ENCODE peak calls at places on chromosomes 1 and 21, in eight cellular contexts. One of them, this sample, is unnamed.

GRCh38 chr1:185811062-185811709 is 77.0 kb downstream of the HMCN1 start:
- DNase-seq in kidney glomerular epithelial cell: no peak
- DNase-seq in naive thymus-derived CD8-positive, alpha-beta T cell: no peak
- DNase-seq in type B pancreatic cell: no peak
- DNase-seq in Daoy: no peak
- DNase-seq in iPS DF 6.9: no peak
- DNase-seq in stimulated activated CD8-positive, alpha-beta memory T cell treated with anti-CD3 and anti-CD28 coated beads, Interleukin-4, amount 100 ng/mL, for 4 hours: no peak
- DNase-seq in dorsolateral prefrontal cortex: no peak
- DNase-seq in this sample: no peak

GRCh38 chr21:46517361-46517760 is 58.7 kb downstream of the DIP2A start:
- DNase-seq in stimulated activated CD8-positive, alpha-beta memory T cell treated with anti-CD3 and anti-CD28 coated beads, Interleukin-4, amount 100 ng/mL, for 4 hours: no peak
- DNase-seq in dorsolateral prefrontal cortex: peak; percentile 62
- DNase-seq in Daoy: no peak
- DNase-seq in kidney glomerular epithelial cell: no peak
- DNase-seq in type B pancreatic cell: no peak
- DNase-seq in naive thymus-derived CD8-positive, alpha-beta T cell: no peak
- DNase-seq in iPS DF 6.9: no peak
- DNase-seq in this sample: no peak

GRCh38 chr1:85580046-85580411 is 532 bp upstream of the CCN1 start:
- DNase-seq in dorsolateral prefrontal cortex: no peak
- DNase-seq in iPS DF 6.9: no peak
- DNase-seq in Daoy: peak; percentile 84
- DNase-seq in stimulated activated CD8-positive, alpha-beta memory T cell treated with anti-CD3 and anti-CD28 coated beads, Interleukin-4, amount 100 ng/mL, for 4 hours: no peak
- DNase-seq in naive thymus-derived CD8-positive, alpha-beta T cell: no peak
- DNase-seq in kidney glomerular epithelial cell: peak; percentile 77
- DNase-seq in type B pancreatic cell: no peak
- DNase-seq in this sample: peak; percentile 76

GRCh38 chr1:55547441-55547840 is 332.3 kb upstream of the USP24 start:
- DNase-seq in type B pancreatic cell: no peak
- DNase-seq in kidney glomerular epithelial cell: no peak
- DNase-seq in iPS DF 6.9: no peak
- DNase-seq in naive thymus-derived CD8-positive, alpha-beta T cell: no peak
- DNase-seq in stimulated activated CD8-positive, alpha-beta memory T cell treated with anti-CD3 and anti-CD28 coated beads, Interleukin-4, amount 100 ng/mL, for 4 hours: no peak
- DNase-seq in Daoy: no peak
- DNase-seq in dorsolateral prefrontal cortex: no peak
- DNase-seq in this sample: no peak

GRCh38 chr1:230982698-230983097 is 3.8 kb downstream of the ARV1 start:
- DNase-seq in kidney glomerular epithelial cell: no peak
- DNase-seq in naive thymus-derived CD8-positive, alpha-beta T cell: no peak
- DNase-seq in type B pancreatic cell: no peak
- DNase-seq in Daoy: no peak
- DNase-seq in stimulated activated CD8-positive, alpha-beta memory T cell treated with anti-CD3 and anti-CD28 coated beads, Interleukin-4, amount 100 ng/mL, for 4 hours: no peak
- DNase-seq in iPS DF 6.9: no peak
- DNase-seq in dorsolateral prefrontal cortex: no peak
- DNase-seq in this sample: no peak

GRCh38 chr1:69648486-69648885 is 80.8 kb downstream of the LRRC7 start:
- DNase-seq in Daoy: no peak
- DNase-seq in naive thymus-derived CD8-positive, alpha-beta T cell: no peak
- DNase-seq in dorsolateral prefrontal cortex: no peak
- DNase-seq in kidney glomerular epithelial cell: no peak
- DNase-seq in type B pancreatic cell: no peak
- DNase-seq in iPS DF 6.9: no peak
- DNase-seq in stimulated activated CD8-positive, alpha-beta memory T cell treated with anti-CD3 and anti-CD28 coated beads, Interleukin-4, amount 100 ng/mL, for 4 hours: no peak
- DNase-seq in this sample: no peak

GRCh38 chr1:9792156-9793042 is 31.4 kb downstream of the CLSTN1 start:
- DNase-seq in naive thymus-derived CD8-positive, alpha-beta T cell: no peak
- DNase-seq in iPS DF 6.9: peak; percentile 41
- DNase-seq in Daoy: peak; percentile 62
- DNase-seq in dorsolateral prefrontal cortex: no peak
- DNase-seq in kidney glomerular epithelial cell: peak; percentile 26
- DNase-seq in stimulated activated CD8-positive, alpha-beta memory T cell treated with anti-CD3 and anti-CD28 coated beads, Interleukin-4, amount 100 ng/mL, for 4 hours: no peak
- DNase-seq in type B pancreatic cell: no peak
- DNase-seq in this sample: no peak

GRCh38 chr1:211092955-211093354 is 41.0 kb downstream of the KCNH1 start:
- DNase-seq in Daoy: no peak
- DNase-seq in type B pancreatic cell: no peak
- DNase-seq in iPS DF 6.9: no peak
- DNase-seq in kidney glomerular epithelial cell: no peak
- DNase-seq in dorsolateral prefrontal cortex: no peak
- DNase-seq in stimulated activated CD8-positive, alpha-beta memory T cell treated with anti-CD3 and anti-CD28 coated beads, Interleukin-4, amount 100 ng/mL, for 4 hours: no peak
- DNase-seq in naive thymus-derived CD8-positive, alpha-beta T cell: no peak
- DNase-seq in this sample: no peak

GRCh38 chr1:21149862-21150432 is 26.8 kb downstream of the EIF4G3 start:
- DNase-seq in type B pancreatic cell: no peak
- DNase-seq in Daoy: peak; percentile 77
- DNase-seq in naive thymus-derived CD8-positive, alpha-beta T cell: no peak
- DNase-seq in stimulated activated CD8-positive, alpha-beta memory T cell treated with anti-CD3 and anti-CD28 coated beads, Interleukin-4, amount 100 ng/mL, for 4 hours: no peak
- DNase-seq in kidney glomerular epithelial cell: peak; percentile 79
- DNase-seq in dorsolateral prefrontal cortex: peak; percentile 56
- DNase-seq in iPS DF 6.9: no peak
- DNase-seq in this sample: peak; percentile 65

GRCh38 chr1:117179471-117179870 is 31.3 kb downstream of the VTCN1 start:
- DNase-seq in type B pancreatic cell: no peak
- DNase-seq in kidney glomerular epithelial cell: no peak
- DNase-seq in stimulated activated CD8-positive, alpha-beta memory T cell treated with anti-CD3 and anti-CD28 coated beads, Interleukin-4, amount 100 ng/mL, for 4 hours: no peak
- DNase-seq in iPS DF 6.9: no peak
- DNase-seq in dorsolateral prefrontal cortex: no peak
- DNase-seq in Daoy: no peak
- DNase-seq in naive thymus-derived CD8-positive, alpha-beta T cell: no peak
- DNase-seq in this sample: no peak

GRCh38 chr1:220928725-220929297 is 49.6 kb downstream of the HLX start:
- DNase-seq in dorsolateral prefrontal cortex: no peak
- DNase-seq in naive thymus-derived CD8-positive, alpha-beta T cell: no peak
- DNase-seq in Daoy: no peak
- DNase-seq in kidney glomerular epithelial cell: no peak
- DNase-seq in stimulated activated CD8-positive, alpha-beta memory T cell treated with anti-CD3 and anti-CD28 coated beads, Interleukin-4, amount 100 ng/mL, for 4 hours: no peak
- DNase-seq in iPS DF 6.9: no peak
- DNase-seq in type B pancreatic cell: no peak
- DNase-seq in this sample: no peak

GRCh38 chr1:68230901-68231626 is 1.3 kb downstream of the WLS start:
- DNase-seq in kidney glomerular epithelial cell: no peak
- DNase-seq in iPS DF 6.9: no peak
- DNase-seq in stimulated activated CD8-positive, alpha-beta memory T cell treated with anti-CD3 and anti-CD28 coated beads, Interleukin-4, amount 100 ng/mL, for 4 hours: no peak
- DNase-seq in naive thymus-derived CD8-positive, alpha-beta T cell: no peak
- DNase-seq in dorsolateral prefrontal cortex: peak; percentile 32
- DNase-seq in Daoy: peak; percentile 57
- DNase-seq in type B pancreatic cell: no peak
- DNase-seq in this sample: no peak

GRCh38 chr1:64692911-64693310 is 52.0 kb upstream of the RAVER2 start:
- DNase-seq in dorsolateral prefrontal cortex: no peak
- DNase-seq in naive thymus-derived CD8-positive, alpha-beta T cell: no peak
- DNase-seq in kidney glomerular epithelial cell: no peak
- DNase-seq in type B pancreatic cell: no peak
- DNase-seq in iPS DF 6.9: no peak
- DNase-seq in stimulated activated CD8-positive, alpha-beta memory T cell treated with anti-CD3 and anti-CD28 coated beads, Interleukin-4, amount 100 ng/mL, for 4 hours: no peak
- DNase-seq in Daoy: no peak
- DNase-seq in this sample: no peak

GRCh38 chr1:29519733-29520132 is 283.4 kb downstream of the PTPRU start:
- DNase-seq in Daoy: no peak
- DNase-seq in naive thymus-derived CD8-positive, alpha-beta T cell: no peak
- DNase-seq in iPS DF 6.9: no peak
- DNase-seq in type B pancreatic cell: peak; percentile 31
- DNase-seq in dorsolateral prefrontal cortex: peak; percentile 25
- DNase-seq in kidney glomerular epithelial cell: no peak
- DNase-seq in stimulated activated CD8-positive, alpha-beta memory T cell treated with anti-CD3 and anti-CD28 coated beads, Interleukin-4, amount 100 ng/mL, for 4 hours: no peak
- DNase-seq in this sample: no peak

GRCh38 chr21:37711294-37711844 is 204.9 kb downstream of the KCNJ6 start:
- DNase-seq in type B pancreatic cell: no peak
- DNase-seq in dorsolateral prefrontal cortex: no peak
- DNase-seq in stimulated activated CD8-positive, alpha-beta memory T cell treated with anti-CD3 and anti-CD28 coated beads, Interleukin-4, amount 100 ng/mL, for 4 hours: no peak
- DNase-seq in Daoy: no peak
- DNase-seq in naive thymus-derived CD8-positive, alpha-beta T cell: no peak
- DNase-seq in iPS DF 6.9: no peak
- DNase-seq in kidney glomerular epithelial cell: no peak
- DNase-seq in this sample: no peak

GRCh38 chr1:10744654-10745238 is 51.7 kb downstream of the CASZ1 start:
- DNase-seq in stimulated activated CD8-positive, alpha-beta memory T cell treated with anti-CD3 and anti-CD28 coated beads, Interleukin-4, amount 100 ng/mL, for 4 hours: no peak
- DNase-seq in dorsolateral prefrontal cortex: no peak
- DNase-seq in Daoy: no peak
- DNase-seq in type B pancreatic cell: no peak
- DNase-seq in naive thymus-derived CD8-positive, alpha-beta T cell: no peak
- DNase-seq in kidney glomerular epithelial cell: no peak
- DNase-seq in iPS DF 6.9: no peak
- DNase-seq in this sample: no peak

GRCh38 chr1:67256291-67257172 is 51.1 kb upstream of the IL12RB2 start:
- DNase-seq in stimulated activated CD8-positive, alpha-beta memory T cell treated with anti-CD3 and anti-CD28 coated beads, Interleukin-4, amount 100 ng/mL, for 4 hours: no peak
- DNase-seq in naive thymus-derived CD8-positive, alpha-beta T cell: no peak
- DNase-seq in kidney glomerular epithelial cell: no peak
- DNase-seq in Daoy: no peak
- DNase-seq in dorsolateral prefrontal cortex: no peak
- DNase-seq in iPS DF 6.9: no peak
- DNase-seq in type B pancreatic cell: no peak
- DNase-seq in this sample: no peak

GRCh38 chr21:38853421-38853919 is 47.7 kb downstream of the ETS2 start:
- DNase-seq in kidney glomerular epithelial cell: peak; percentile 16
- DNase-seq in iPS DF 6.9: no peak
- DNase-seq in naive thymus-derived CD8-positive, alpha-beta T cell: no peak
- DNase-seq in Daoy: peak; percentile 97
- DNase-seq in stimulated activated CD8-positive, alpha-beta memory T cell treated with anti-CD3 and anti-CD28 coated beads, Interleukin-4, amount 100 ng/mL, for 4 hours: no peak
- DNase-seq in dorsolateral prefrontal cortex: no peak
- DNase-seq in type B pancreatic cell: peak; percentile 55
- DNase-seq in this sample: peak; percentile 90

GRCh38 chr1:2166254-2166653 is 28.3 kb downstream of the FAAP20 start:
- DNase-seq in dorsolateral prefrontal cortex: no peak
- DNase-seq in iPS DF 6.9: no peak
- DNase-seq in kidney glomerular epithelial cell: no peak
- DNase-seq in Daoy: no peak
- DNase-seq in naive thymus-derived CD8-positive, alpha-beta T cell: no peak
- DNase-seq in type B pancreatic cell: no peak
- DNase-seq in stimulated activated CD8-positive, alpha-beta memory T cell treated with anti-CD3 and anti-CD28 coated beads, Interleukin-4, amount 100 ng/mL, for 4 hours: no peak
- DNase-seq in this sample: no peak

GRCh38 chr1:165443539-165444289 is 1.2 kb downstream of the RXRG start:
- DNase-seq in iPS DF 6.9: no peak
- DNase-seq in type B pancreatic cell: no peak
- DNase-seq in stimulated activated CD8-positive, alpha-beta memory T cell treated with anti-CD3 and anti-CD28 coated beads, Interleukin-4, amount 100 ng/mL, for 4 hours: no peak
- DNase-seq in dorsolateral prefrontal cortex: peak; percentile 52
- DNase-seq in naive thymus-derived CD8-positive, alpha-beta T cell: no peak
- DNase-seq in Daoy: no peak
- DNase-seq in kidney glomerular epithelial cell: no peak
- DNase-seq in this sample: no peak

GRCh38 chr1:228064741-228065542 is 17.6 kb upstream of the ARF1 start:
- DNase-seq in type B pancreatic cell: no peak
- DNase-seq in stimulated activated CD8-positive, alpha-beta memory T cell treated with anti-CD3 and anti-CD28 coated beads, Interleukin-4, amount 100 ng/mL, for 4 hours: no peak
- DNase-seq in Daoy: no peak
- DNase-seq in dorsolateral prefrontal cortex: no peak
- DNase-seq in naive thymus-derived CD8-positive, alpha-beta T cell: peak; percentile 58
- DNase-seq in kidney glomerular epithelial cell: no peak
- DNase-seq in iPS DF 6.9: no peak
- DNase-seq in this sample: no peak

GRCh38 chr1:68231627-68232303 is 558 bp downstream of the WLS start:
- DNase-seq in Daoy: peak; percentile 81
- DNase-seq in iPS DF 6.9: no peak
- DNase-seq in kidney glomerular epithelial cell: peak; percentile 34
- DNase-seq in naive thymus-derived CD8-positive, alpha-beta T cell: no peak
- DNase-seq in dorsolateral prefrontal cortex: peak; percentile 43
- DNase-seq in type B pancreatic cell: no peak
- DNase-seq in stimulated activated CD8-positive, alpha-beta memory T cell treated with anti-CD3 and anti-CD28 coated beads, Interleukin-4, amount 100 ng/mL, for 4 hours: no peak
- DNase-seq in this sample: no peak

GRCh38 chr1:32250893-32251716 is at the start of gene LCK:
- DNase-seq in stimulated activated CD8-positive, alpha-beta memory T cell treated with anti-CD3 and anti-CD28 coated beads, Interleukin-4, amount 100 ng/mL, for 4 hours: no peak
- DNase-seq in type B pancreatic cell: no peak
- DNase-seq in iPS DF 6.9: no peak
- DNase-seq in Daoy: no peak
- DNase-seq in kidney glomerular epithelial cell: no peak
- DNase-seq in naive thymus-derived CD8-positive, alpha-beta T cell: peak; percentile 77
- DNase-seq in dorsolateral prefrontal cortex: no peak
- DNase-seq in this sample: no peak

GRCh38 chr1:16605532-16605931 is 7.8 kb downstream of the NBPF1 start:
- DNase-seq in dorsolateral prefrontal cortex: no peak
- DNase-seq in kidney glomerular epithelial cell: no peak
- DNase-seq in stimulated activated CD8-positive, alpha-beta memory T cell treated with anti-CD3 and anti-CD28 coated beads, Interleukin-4, amount 100 ng/mL, for 4 hours: no peak
- DNase-seq in type B pancreatic cell: peak; percentile 71
- DNase-seq in naive thymus-derived CD8-positive, alpha-beta T cell: peak; percentile 19
- DNase-seq in iPS DF 6.9: no peak
- DNase-seq in Daoy: peak; percentile 2
- DNase-seq in this sample: no peak

GRCh38 chr1:29525941-29526340 is 289.6 kb downstream of the PTPRU start:
- DNase-seq in dorsolateral prefrontal cortex: no peak
- DNase-seq in Daoy: no peak
- DNase-seq in type B pancreatic cell: peak; percentile 18
- DNase-seq in stimulated activated CD8-positive, alpha-beta memory T cell treated with anti-CD3 and anti-CD28 coated beads, Interleukin-4, amount 100 ng/mL, for 4 hours: no peak
- DNase-seq in kidney glomerular epithelial cell: no peak
- DNase-seq in naive thymus-derived CD8-positive, alpha-beta T cell: no peak
- DNase-seq in iPS DF 6.9: no peak
- DNase-seq in this sample: no peak

This sample was measured in RCC 7860.